ENCODE peak calls at places on chromosomes 5 and 9, in four cellular contexts. K is HFF-Myc, Q is GM20000, N is MCF 10A. W is an unnamed sample.

GRCh38 chr5:115433918-115434317 is 110.7 kb downstream of the FEM1C start:
- DNase-seq in K (no peak), Q (no peak), N (peak; percentile 29), W (no peak)

GRCh38 chr9:120353501-120353900 is 226.5 kb downstream of the CDK5RAP2 start:
- DNase-seq in K (peak; percentile 44), Q (no peak), N (no peak), W (no peak)

GRCh38 chr5:96220610-96221390 is 212.2 kb downstream of the PCSK1 start:
- DNase-seq in K (no peak), Q (no peak), N (peak; percentile 53), W (no peak)

GRCh38 chr5:134129411-134130238 is 15.1 kb downstream of the TCF7 start:
- DNase-seq in K (no peak), Q (no peak), N (no peak), W (no peak)

GRCh38 chr5:132259061-132259851 is 1.8 kb downstream of the PDLIM4 start:
- DNase-seq in K (peak; percentile 75), Q (peak; percentile 8), N (peak; percentile 78), W (peak; percentile 15)

GRCh38 chr5:150758534-150759333 is at the start of gene DCTN4:
- DNase-seq in K (peak; percentile 98), Q (peak; percentile 89), N (peak; percentile 100), W (peak; percentile 89)

GRCh38 chr5:7094626-7095025 is 301.3 kb upstream of the ADCY2 start:
- DNase-seq in K (no peak), Q (no peak), N (peak; percentile 3), W (no peak)

GRCh38 chr9:91154686-91155085 is 207.0 kb downstream of the AUH start:
- DNase-seq in K (no peak), Q (no peak), N (no peak), W (no peak)

GRCh38 chr5:96492654-96493053 is 59.6 kb upstream of the PCSK1 start:
- DNase-seq in K (no peak), Q (no peak), N (peak; percentile 95), W (no peak)

GRCh38 chr9:137833721-137834613 is 43.6 kb upstream of the CACNA1B start:
- DNase-seq in K (no peak), Q (no peak), N (no peak), W (no peak)

GRCh38 chr5:96880402-96881164 is 4.3 kb downstream of the ERAP2 start:
- DNase-seq in K (peak; percentile 36), Q (no peak), N (peak; percentile 43), W (no peak)

GRCh38 chr9:132547052-132547431 is 35.4 kb upstream of the BARHL1 start:
- DNase-seq in K (no peak), Q (no peak), N (no peak), W (no peak)

GRCh38 chr5:136285501-136285900 is 79.8 kb downstream of the TRPC7 start:
- DNase-seq in K (no peak), Q (no peak), N (peak; percentile 55), W (no peak)

GRCh38 chr5:88290801-88291200 is 22.2 kb upstream of the TMEM161B start:
- DNase-seq in K (no peak), Q (no peak), N (no peak), W (no peak)

GRCh38 chr5:139404484-139404840 is 573 bp upstream of the SPATA24 start:
- DNase-seq in K (no peak), Q (no peak), N (no peak), W (no peak)

GRCh38 chr9:107807183-107807582 is 317.6 kb upstream of the KLF4 start:
- DNase-seq in K (no peak), Q (no peak), N (peak; percentile 67), W (no peak)

GRCh38 chr9:78296208-78296892 is 575 bp upstream of the PSAT1 start:
- DNase-seq in K (no peak), Q (peak; percentile 24), N (peak; percentile 78), W (no peak)

GRCh38 chr9:132588098-132588497 is 5.7 kb downstream of the BARHL1 start:
- DNase-seq in K (no peak), Q (no peak), N (no peak), W (no peak)

GRCh38 chr9:130682490-130683121 is 11.0 kb upstream of the EXOSC2 start:
- DNase-seq in K (peak; percentile 55), Q (peak; percentile 82), N (peak; percentile 87), W (peak; percentile 77)

GRCh38 chr5:45695011-45695667 is 1.0 kb downstream of the HCN1 start:
- DNase-seq in K (no peak), Q (no peak), N (no peak), W (peak; percentile 7)

GRCh38 chr5:51345106-51345505 is 38.1 kb upstream of the ISL1 start:
- DNase-seq in K (no peak), Q (no peak), N (peak; percentile 23), W (no peak)

GRCh38 chr5:157947156-157947555 is 88.2 kb upstream of the CLINT1 start:
- DNase-seq in K (no peak), Q (no peak), N (peak; percentile 44), W (no peak)

GRCh38 chr5:132225165-132226032 is 2.3 kb downstream of the P4HA2 start:
- DNase-seq in K (no peak), Q (no peak), N (peak; percentile 93), W (no peak)

GRCh38 chr5:98805070-98805469 is 31.6 kb downstream of the RGMB start:
- DNase-seq in K (no peak), Q (no peak), N (no peak), W (no peak)

GRCh38 chr9:86598411-86599239 is 244.4 kb upstream of the TUT7 start:
- DNase-seq in K (no peak), Q (no peak), N (no peak), W (no peak)

GRCh38 chr5:20300110-20300509 is 312.1 kb upstream of the CDH18 start:
- DNase-seq in K (no peak), Q (no peak), N (no peak), W (no peak)

GRCh38 chr9:116298249-116298648 is 144.7 kb downstream of the PAPPA start:
- DNase-seq in K (no peak), Q (no peak), N (no peak), W (no peak)

GRCh38 chr5:87076411-87076810 is 191.3 kb upstream of the RASA1 start:
- DNase-seq in K (no peak), Q (no peak), N (no peak), W (no peak)

GRCh38 chr5:62606878-62607277 is 28.3 kb downstream of the LRRC70 start:
- DNase-seq in K (no peak), Q (no peak), N (no peak), W (no peak)

GRCh38 chr9:114450833-114451706 is 54.2 kb downstream of the WHRN start:
- DNase-seq in K (no peak), Q (peak; percentile 66), N (no peak), W (peak; percentile 71)

GRCh38 chr9:75161116-75161857 is 73.0 kb downstream of the OSTF1 start:
- DNase-seq in K (no peak), Q (no peak), N (no peak), W (no peak)

GRCh38 chr9:105144841-105145240 is 99.6 kb upstream of the SLC44A1 start:
- DNase-seq in K (no peak), Q (no peak), N (no peak), W (no peak)

GRCh38 chr5:132669455-132669820 is 4.4 kb upstream of the IL4 start:
- DNase-seq in K (no peak), Q (no peak), N (no peak), W (no peak)

GRCh38 chr9:110104201-110104845 is 103.6 kb downstream of the C9orf152 start:
- DNase-seq in K (no peak), Q (no peak), N (no peak), W (no peak)

GRCh38 chr5:127299678-127300077 is 9.1 kb downstream of the MEGF10 start:
- DNase-seq in K (no peak), Q (no peak), N (peak; percentile 26), W (no peak)
- TF ChIP-seq CTCF in K (no peak), Q (no peak), N (no peak), W (no peak)

DNA sequence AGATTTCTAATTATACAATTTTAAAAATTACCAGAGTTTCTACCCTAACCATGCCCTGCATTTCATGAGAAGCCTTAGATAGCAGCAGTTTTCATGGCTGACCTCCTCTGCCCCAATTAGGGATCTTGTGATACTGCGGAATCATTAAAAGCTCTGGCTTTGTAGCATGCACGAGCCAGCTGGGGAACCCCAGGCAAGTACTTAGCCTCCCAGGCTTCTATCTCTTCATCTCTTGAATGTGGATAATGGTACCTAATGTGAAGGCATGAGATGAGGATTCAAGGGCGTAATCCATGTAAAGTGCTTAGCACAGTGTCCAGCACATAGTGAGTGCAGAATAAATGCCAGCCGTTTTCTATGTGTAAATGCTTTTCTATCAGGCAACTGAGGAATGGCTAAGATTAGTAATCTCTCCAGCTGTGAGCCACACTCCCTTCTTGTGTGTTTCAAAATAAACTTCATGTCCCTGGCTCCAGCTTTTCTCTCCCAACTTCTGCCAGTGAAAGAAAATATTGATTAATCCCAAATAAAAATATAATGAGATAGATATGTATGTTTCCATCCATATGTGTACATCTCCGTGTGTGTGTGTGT is 88.4 kb downstream of the APBA1 start:
- DNase-seq in K (no peak), Q (no peak), N (no peak), W (no peak)
- TF ChIP-seq CTCF in K (no peak), Q (no peak), N (no peak), W (no peak)

DNA sequence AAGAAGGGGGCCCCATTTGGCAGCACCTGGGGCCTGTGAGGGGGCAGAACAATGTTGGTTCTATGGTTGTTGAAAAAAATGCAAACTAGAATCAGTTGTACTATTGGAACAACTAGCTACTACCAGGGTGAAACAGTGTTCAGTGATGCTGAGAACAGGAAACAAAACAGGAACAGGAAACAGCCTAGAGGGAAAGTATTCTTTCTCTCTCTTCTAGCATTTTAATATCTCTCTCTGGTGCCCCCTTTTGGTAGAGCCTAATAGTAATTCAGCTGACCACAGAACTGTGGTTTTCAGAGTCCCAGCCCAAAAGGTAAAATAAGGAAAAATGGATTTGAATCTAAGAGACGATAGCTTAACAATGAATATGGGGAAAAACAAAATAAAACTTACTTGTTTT is 138.0 kb upstream of the KCNN2 start:
- DNase-seq in K (peak; percentile 14), Q (no peak), N (peak; percentile 53), W (no peak)
- TF ChIP-seq CTCF in K (peak; percentile 26), Q (peak; percentile 8), N (peak; percentile 45), W (no peak)

DNA sequence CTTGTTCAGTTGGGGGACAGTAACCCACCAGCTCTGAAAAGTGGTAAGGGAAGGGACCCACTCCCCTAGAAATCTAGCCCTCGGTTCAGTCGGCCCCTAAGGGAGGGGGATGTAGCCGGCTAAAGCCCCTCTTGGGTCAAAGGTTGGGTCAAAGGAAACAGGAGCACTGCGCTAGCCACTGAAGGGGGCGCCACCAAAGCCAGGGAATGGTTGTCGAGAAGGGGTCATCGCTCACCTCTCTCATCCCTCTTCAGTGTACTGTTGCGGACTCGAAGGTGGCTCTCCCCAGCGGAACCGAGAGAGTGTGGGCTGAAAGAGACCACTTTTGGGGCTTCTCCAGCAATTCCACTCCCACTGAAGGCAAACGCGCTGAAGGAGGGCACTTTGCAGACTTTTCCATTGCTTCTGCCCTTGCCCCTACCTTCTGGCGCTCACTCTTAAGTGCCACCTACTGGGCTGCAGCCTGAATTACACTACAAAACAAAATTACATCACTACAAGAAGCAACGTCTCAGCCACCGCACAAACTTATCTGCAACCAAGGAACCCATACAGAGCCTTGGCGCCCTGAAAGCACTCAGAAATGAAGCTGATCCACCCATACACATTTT is 396.9 kb downstream of the PDE4D start:
- DNase-seq in K (no peak), Q (peak; percentile 16), N (peak; percentile 38), W (no peak)
- TF ChIP-seq CTCF in K (peak; percentile 50), Q (peak; percentile 55), N (peak; percentile 48), W (no peak)

W was measured in GM13976.